ENCODE peak calls at places on chromosomes 6 and 20, in six cellular contexts. H is H1, V is A549, M is SK-N-SH, E is HepG2, S is K562. A is an unnamed sample.

GRCh38 chr6:37222125-37222967 is 35.2 kb upstream of the TBC1D22B start:
- DNase-seq in H (peak), V (peak), M (peak), E (peak), S (peak), A (peak)

GRCh38 chr6:84227044-84227433 is 404 bp downstream of the CEP162 start:
- DNase-seq in H (no peak), V (no peak), M (no peak), E (no peak), S (peak), A (no peak)

GRCh38 chr6:149063443-149063842 is 254.1 kb upstream of the TAB2 start:
- DNase-seq in H (no peak), V (no peak), M (no peak), E (no peak), S (no peak), A (no peak)

GRCh38 chr20:50776122-50776795 is 18.6 kb upstream of the BCAS4 start:
- DNase-seq in H (no peak), V (no peak), M (no peak), E (no peak), S (no peak), A (no peak)

GRCh38 chr6:116004841-116005507 is 55.7 kb downstream of the FRK start:
- DNase-seq in H (no peak), V (no peak), M (no peak), E (no peak), S (no peak), A (no peak)

GRCh38 chr20:50129662-50130345 is 16.9 kb upstream of the UBE2V1 start:
- DNase-seq in H (no peak), V (peak), M (peak), E (no peak), S (peak), A (no peak)

GRCh38 chr20:1041845-1042390 is 39.8 kb upstream of the RSPO4 start:
- DNase-seq in H (no peak), V (no peak), M (no peak), E (peak), S (no peak), A (no peak)

GRCh38 chr6:139354177-139354576 is 20.3 kb downstream of the CITED2 start:
- DNase-seq in H (no peak), V (no peak), M (no peak), E (no peak), S (no peak), A (no peak)

GRCh38 chr20:1383621-1384404 is 9.0 kb downstream of the FKBP1A start:
- DNase-seq in H (no peak), V (no peak), M (no peak), E (no peak), S (no peak), A (no peak)

GRCh38 chr20:6819599-6819998 is 52.1 kb downstream of the BMP2 start:
- DNase-seq in H (no peak), V (no peak), M (no peak), E (peak), S (no peak), A (no peak)

GRCh38 chr6:49205526-49205925 is 257.5 kb downstream of the MMUT start:
- DNase-seq in H (no peak), V (no peak), M (peak), E (no peak), S (no peak), A (no peak)

GRCh38 chr6:14149053-14149746 is 31.6 kb downstream of the CD83 start:
- DNase-seq in H (no peak), V (no peak), M (no peak), E (no peak), S (no peak), A (no peak)

GRCh38 chr6:25333471-25333870 is 54.3 kb downstream of the CARMIL1 start:
- DNase-seq in H (no peak), V (no peak), M (no peak), E (no peak), S (no peak), A (no peak)

GRCh38 chr20:24783631-24784492 is 165.2 kb upstream of the CST7 start:
- DNase-seq in H (no peak), V (peak), M (no peak), E (peak), S (no peak), A (peak)

GRCh38 chr20:45104786-45105185 is 3.9 kb upstream of the KCNS1 start:
- DNase-seq in H (no peak), V (no peak), M (no peak), E (no peak), S (no peak), A (no peak)

GRCh38 chr6:110341671-110342304 is 16.4 kb downstream of the METTL24 start:
- DNase-seq in H (no peak), V (peak), M (peak), E (peak), S (peak), A (no peak)

GRCh38 chr6:2396292-2396691 is 150.9 kb upstream of the GMDS start:
- DNase-seq in H (no peak), V (no peak), M (no peak), E (no peak), S (no peak), A (no peak)

GRCh38 chr6:79461205-79461604 is 76.0 kb downstream of the LCA5 start:
- DNase-seq in H (no peak), V (no peak), M (no peak), E (peak), S (no peak), A (no peak)

GRCh38 chr6:99614430-99615161 is 8.0 kb downstream of the PRDM13 start:
- DNase-seq in H (no peak), V (peak), M (peak), E (no peak), S (no peak), A (no peak)

GRCh38 chr6:73177221-73177944 is 47.9 kb downstream of the KHDC1L start:
- DNase-seq in H (no peak), V (no peak), M (no peak), E (no peak), S (no peak), A (peak)

GRCh38 chr20:3398681-3399252 is 8.7 kb downstream of the DNAAF9 start:
- DNase-seq in H (no peak), V (no peak), M (no peak), E (no peak), S (no peak), A (no peak)

GRCh38 chr20:31712112-31712553 is 10.5 kb downstream of the BCL2L1 start:
- DNase-seq in H (no peak), V (no peak), M (no peak), E (peak), S (peak), A (no peak)

GRCh38 chr6:31576897-31577341 is 1.6 kb downstream of the TNF start:
- DNase-seq in H (no peak), V (no peak), M (no peak), E (no peak), S (no peak), A (no peak)

GRCh38 chr6:89640804-89641203 is 2.3 kb upstream of the LYRM2 start:
- DNase-seq in H (no peak), V (no peak), M (no peak), E (no peak), S (no peak), A (no peak)

GRCh38 chr20:38021373-38021772 is 11.9 kb downstream of the TTI1 start:
- DNase-seq in H (no peak), V (no peak), M (no peak), E (peak), S (no peak), A (no peak)

GRCh38 chr20:23325107-23325506 is 25.5 kb upstream of the NXT1 start:
- DNase-seq in H (no peak), V (no peak), M (no peak), E (no peak), S (no peak), A (no peak)

GRCh38 chr6:144143878-144144277 is 6.4 kb upstream of the STX11 start:
- DNase-seq in H (no peak), V (no peak), M (no peak), E (no peak), S (no peak), A (no peak)

GRCh38 chr20:50655325-50655880 is 35.9 kb downstream of the RIPOR3 start:
- DNase-seq in H (no peak), V (no peak), M (peak), E (no peak), S (no peak), A (no peak)

GRCh38 chr6:17971128-17972073 is 16.0 kb downstream of the KIF13A start:
- DNase-seq in H (no peak), V (peak), M (no peak), E (no peak), S (no peak), A (no peak)

GRCh38 chr20:45012682-45013302 is 46.5 kb downstream of the STK4 start:
- DNase-seq in H (no peak), V (no peak), M (no peak), E (no peak), S (no peak), A (no peak)

GRCh38 chr6:127933852-127934840 is 33.3 kb upstream of the THEMIS start:
- DNase-seq in H (no peak), V (no peak), M (no peak), E (no peak), S (no peak), A (no peak)

GRCh38 chr6:12844284-12845223 is 128.0 kb downstream of the PHACTR1 start:
- DNase-seq in H (no peak), V (peak), M (peak), E (peak), S (peak), A (no peak)

GRCh38 chr20:49631856-49632418 is 64.0 kb upstream of the PTGIS start:
- DNase-seq in H (no peak), V (no peak), M (no peak), E (no peak), S (no peak), A (no peak)

GRCh38 chr20:51398083-51398482 is 144.4 kb downstream of the NFATC2 start:
- DNase-seq in H (no peak), V (no peak), M (no peak), E (no peak), S (no peak), A (no peak)

GRCh38 chr6:29861521-29862255 is 34.1 kb downstream of the HLA-G start:
- DNase-seq in H (no peak), V (no peak), M (no peak), E (no peak), S (no peak), A (no peak)

GRCh38 chr6:44338228-44339122 is 4.0 kb upstream of the SPATS1 start:
- DNase-seq in H (peak), V (peak), M (peak), E (peak), S (peak), A (peak)

GRCh38 chr6:93341900-93342613 is 77.3 kb downstream of the EPHA7 start:
- DNase-seq in H (no peak), V (no peak), M (no peak), E (no peak), S (no peak), A (no peak)

GRCh38 chr20:25053207-25054132 is 4.5 kb downstream of the ACSS1 start:
- DNase-seq in H (no peak), V (no peak), M (no peak), E (no peak), S (no peak), A (no peak)

GRCh38 chr6:100307561-100307960 is 157.2 kb downstream of the SIM1 start:
- DNase-seq in H (no peak), V (no peak), M (no peak), E (no peak), S (no peak), A (no peak)

GRCh38 chr20:41776450-41776849 is 158.3 kb upstream of the CHD6 start:
- DNase-seq in H (no peak), V (no peak), M (no peak), E (no peak), S (no peak), A (no peak)
- TF ChIP-seq EP300 in H (no peak), V (no peak), M (no peak), E (no peak), S (no peak), A (no peak)

GRCh38 chr20:16178671-16179070 is 394.6 kb downstream of the KIF16B start:
- DNase-seq in H (no peak), V (no peak), M (no peak), E (no peak), S (no peak), A (no peak)
- TF ChIP-seq RFX5 in H (no peak), V (no peak), M (no peak), E (no peak), S (no peak), A (no peak)

DNA sequence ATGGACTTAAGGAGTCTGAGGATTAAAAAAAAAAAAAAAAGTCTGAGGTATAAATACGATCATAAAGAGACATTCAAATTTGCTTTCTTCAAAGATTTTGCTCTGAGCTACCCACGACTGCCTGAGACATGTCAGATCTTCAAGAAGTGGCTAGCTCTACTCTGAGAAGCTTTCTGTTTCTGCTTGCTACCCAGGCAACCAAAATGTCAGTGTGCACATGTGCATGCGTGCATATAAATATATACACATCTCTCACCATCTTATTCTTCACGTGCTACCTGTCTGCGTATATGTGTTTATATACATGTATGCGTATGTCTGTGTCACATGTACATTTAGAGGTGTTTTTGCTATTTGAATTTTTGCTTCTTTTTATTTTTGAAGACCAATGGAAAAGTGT is 299.6 kb upstream of the STXBP5 start:
- DNase-seq in H (no peak), V (no peak), M (no peak), E (no peak), S (no peak), A (no peak)
- TF ChIP-seq EP300 in H (no peak), V (no peak), M (no peak), E (no peak), S (no peak), A (no peak)

GRCh38 chr6:125842091-125842626 is 51.4 kb downstream of the NCOA7 start:
- DNase-seq in H (no peak), V (no peak), M (no peak), E (no peak), S (no peak), A (no peak)
- TF ChIP-seq RFX5 in H (no peak), V (no peak), M (no peak), E (no peak), S (no peak), A (no peak)

GRCh38 chr6:6495851-6496250 is 92.7 kb upstream of the LY86 start:
- DNase-seq in H (no peak), V (no peak), M (no peak), E (no peak), S (no peak), A (no peak)
- TF ChIP-seq EP300 in H (no peak), V (no peak), M (no peak), E (no peak), S (no peak), A (no peak)

DNA sequence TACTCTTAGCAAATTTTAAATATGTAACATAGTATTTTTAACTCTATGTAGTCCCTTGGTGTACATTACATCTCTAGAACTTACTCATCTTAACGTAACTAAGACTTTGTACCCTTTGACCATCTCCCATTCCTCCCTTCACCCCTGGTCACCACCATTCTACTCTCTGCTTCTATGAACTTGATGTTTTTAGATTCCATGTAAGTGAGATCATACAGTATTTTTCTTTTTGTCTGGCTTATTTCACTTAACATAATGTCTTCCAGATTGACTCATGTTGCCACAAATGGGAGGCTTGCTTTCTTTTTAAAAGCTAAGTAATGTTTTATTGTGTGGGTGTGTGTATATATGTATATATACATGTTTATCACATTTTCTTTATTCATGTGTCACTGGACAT is 55.8 kb downstream of the TMEM200A start:
- DNase-seq in H (no peak), V (no peak), M (no peak), E (no peak), S (no peak), A (no peak)
- TF ChIP-seq RFX5 in H (no peak), V (no peak), M (no peak), E (no peak), S (no peak), A (no peak)

GRCh38 chr6:11424395-11425050 is 113.0 kb upstream of the TMEM170B start:
- DNase-seq in H (no peak), V (no peak), M (no peak), E (no peak), S (no peak), A (no peak)
- TF ChIP-seq EP300 in H (no peak), V (no peak), M (no peak), E (no peak), S (no peak), A (no peak)

GRCh38 chr6:107656381-107656780 is 166.5 kb downstream of the SOBP start:
- DNase-seq in H (no peak), V (no peak), M (no peak), E (no peak), S (no peak), A (no peak)
- TF ChIP-seq RFX5 in H (no peak), V (no peak), M (no peak), E (no peak), S (no peak), A (no peak)

GRCh38 chr6:39432311-39433025 is 110.0 kb upstream of the KCNK16 start:
- DNase-seq in H (no peak), V (no peak), M (no peak), E (no peak), S (no peak), A (no peak)

GRCh38 chr6:39428152-39428551 is 105.7 kb upstream of the KCNK16 start:
- DNase-seq in H (no peak), V (no peak), M (no peak), E (no peak), S (no peak), A (no peak)

GRCh38 chr6:39433630-39434029 is 111.1 kb upstream of the KCNK16 start:
- DNase-seq in H (no peak), V (no peak), M (no peak), E (no peak), S (no peak), A (no peak)

GRCh38 chr6:39430446-39430845 is 107.9 kb upstream of the KCNK16 start:
- DNase-seq in H (no peak), V (no peak), M (no peak), E (no peak), S (no peak), A (no peak)

DNA sequence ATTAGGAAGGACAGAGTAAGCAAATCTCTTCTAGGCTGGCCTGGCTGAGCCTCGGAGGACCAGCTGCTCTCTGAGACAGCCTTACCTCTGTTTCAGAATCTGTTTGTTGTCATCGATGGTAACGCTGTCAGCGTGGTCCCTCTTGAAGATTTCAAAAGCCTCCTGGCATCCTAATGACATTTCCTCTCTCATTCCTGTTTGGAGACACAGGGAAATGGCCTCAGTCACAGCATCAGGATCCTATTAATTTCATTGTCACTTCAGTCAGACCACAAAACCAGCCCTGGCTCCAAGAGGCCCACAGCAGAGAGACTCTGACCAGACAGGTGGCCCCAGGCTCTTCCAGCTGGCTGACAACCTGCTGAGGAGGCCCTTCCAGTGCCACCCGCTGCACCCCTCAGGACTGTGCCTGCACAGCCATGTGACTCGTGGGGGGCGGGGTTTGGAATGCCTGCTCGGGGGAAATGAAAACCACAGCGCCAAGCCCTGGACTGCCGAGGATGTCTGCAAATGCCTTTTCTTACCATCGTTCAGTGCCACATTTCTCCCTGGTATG is 108.5 kb upstream of the KCNK16 start:
- DNase-seq in H (no peak), V (no peak), M (peak), E (no peak), S (no peak), A (no peak)
- TF ChIP-seq EP300 in H (no peak), V (no peak), M (no peak), E (no peak), S (no peak), A (no peak)

DNA sequence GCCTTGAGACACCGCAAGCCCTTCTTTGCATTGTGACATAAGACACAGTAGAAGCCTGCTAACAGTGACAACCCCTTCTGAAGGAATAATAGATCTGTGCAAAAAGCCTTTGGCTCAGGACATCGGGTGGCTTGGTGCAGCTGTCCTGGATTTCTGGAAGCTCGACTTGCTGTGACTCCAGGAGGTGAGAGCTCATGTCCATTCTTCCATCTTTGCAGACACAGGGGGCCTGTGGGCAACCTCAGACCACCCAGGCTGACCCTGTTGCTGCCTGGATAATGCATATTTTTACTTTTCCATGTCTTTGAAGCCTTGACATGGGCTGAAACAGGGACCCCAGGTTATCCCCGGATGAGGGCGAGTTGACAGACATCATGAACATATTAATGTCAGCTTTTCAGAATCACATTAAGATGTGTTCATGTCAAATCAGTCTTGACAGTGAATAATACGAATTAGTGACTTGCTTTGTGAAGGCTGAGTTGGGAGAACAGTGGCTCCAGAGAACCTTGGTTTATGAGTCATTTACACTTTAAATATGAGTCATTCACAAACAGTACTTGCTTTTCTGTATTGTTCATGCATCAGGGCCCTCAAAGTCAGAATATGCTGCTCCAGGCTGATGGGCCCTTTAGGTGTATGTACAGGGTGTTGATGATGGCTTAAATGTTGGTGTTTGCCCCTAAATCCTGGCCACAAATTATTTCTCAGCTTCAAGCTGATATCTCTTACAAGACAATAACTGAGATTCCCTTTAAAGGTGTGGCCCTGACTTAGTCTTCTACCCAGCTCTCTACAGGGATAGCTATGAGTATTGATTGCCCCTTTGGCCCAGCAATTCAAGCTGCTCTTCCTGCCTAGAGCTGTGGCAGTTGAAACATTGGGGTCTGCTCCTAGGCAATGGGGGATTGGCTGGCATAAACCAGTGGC is 66.7 kb upstream of the IYD start:
- DNase-seq in H (no peak), V (peak), M (no peak), E (peak), S (peak), A (no peak)
- TF ChIP-seq RFX5 in H (no peak), V (no peak), M (no peak), E (no peak), S (no peak), A (no peak)

A was measured in GM12878.